ENCODE peak calls at places on chromosomes 7 and 10, in eight cellular contexts. E is upper lobe of right lung, D is pancreas, F is fibroblast of lung, O is H1, Q is mammary epithelial cell, V is Panc1, U is heart left ventricle. Z is an unnamed sample.

GRCh38 chr10:66941491-66941890 is 15.7 kb downstream of the LRRTM3 start:
- DNase-seq in E (no peak), D (no peak), F (no peak), O (no peak), Q (no peak), V (no peak), U (no peak), Z (no peak)

GRCh38 chr7:4245866-4246470 is 436.1 kb upstream of the FOXK1 start:
- DNase-seq in E (peak; percentile 32), D (no peak), F (no peak), O (no peak), Q (peak; percentile 45), V (no peak), U (no peak), Z (no peak)

GRCh38 chr7:23864984-23865383 is 155.0 kb downstream of the STK31 start:
- DNase-seq in E (no peak), D (no peak), F (peak; percentile 64), O (no peak), Q (peak; percentile 62), V (peak; percentile 25), U (no peak), Z (no peak)

GRCh38 chr10:113691381-113691780 is 11.7 kb downstream of the CASP7 start:
- DNase-seq in E (no peak), D (no peak), F (no peak), O (no peak), Q (no peak), V (no peak), U (no peak), Z (no peak)

GRCh38 chr10:79084012-79084971 is 15.5 kb downstream of the ZMIZ1 start:
- DNase-seq in E (peak; percentile 95), D (peak; percentile 89), F (peak; percentile 79), O (no peak), Q (peak; percentile 88), V (no peak), U (peak; percentile 95), Z (peak; percentile 94)

GRCh38 chr7:88314092-88314491 is 7.4 kb upstream of the STEAP4 start:
- DNase-seq in E (no peak), D (no peak), F (no peak), O (no peak), Q (no peak), V (no peak), U (no peak), Z (no peak)

GRCh38 chr7:79091661-79092060 is 361.8 kb downstream of the MAGI2 start:
- DNase-seq in E (no peak), D (no peak), F (peak; percentile 27), O (no peak), Q (peak; percentile 12), V (no peak), U (no peak), Z (no peak)

GRCh38 chr7:96299496-96299895 is 22.4 kb downstream of the SLC25A13 start:
- DNase-seq in E (no peak), D (no peak), F (peak; percentile 7), O (no peak), Q (no peak), V (no peak), U (no peak), Z (no peak)

GRCh38 chr10:124176309-124177179 is 83.1 kb upstream of the CHST15 start:
- DNase-seq in E (no peak), D (no peak), F (peak; percentile 90), O (peak; percentile 37), Q (no peak), V (no peak), U (no peak), Z (no peak)

GRCh38 chr10:34964166-34964800 is 125.9 kb downstream of the CUL2 start:
- DNase-seq in E (no peak), D (no peak), F (no peak), O (no peak), Q (no peak), V (no peak), U (no peak), Z (no peak)

GRCh38 chr10:48274636-48275035 is at the start of gene FRMPD2:
- DNase-seq in E (no peak), D (no peak), F (no peak), O (no peak), Q (no peak), V (no peak), U (no peak), Z (no peak)

GRCh38 chr7:114342431-114343181 is 72.0 kb upstream of the FOXP2 start:
- DNase-seq in E (no peak), D (no peak), F (no peak), O (no peak), Q (no peak), V (no peak), U (no peak), Z (no peak)

GRCh38 chr7:141477866-141478265 is 73.3 kb upstream of the AGK start:
- DNase-seq in E (no peak), D (no peak), F (peak; percentile 61), O (no peak), Q (no peak), V (no peak), U (peak; percentile 56), Z (peak; percentile 45)

GRCh38 chr7:147432068-147432467 is 1158.5 kb upstream of the C7orf33 start:
- DNase-seq in E (no peak), D (no peak), F (peak; percentile 3), O (no peak), Q (no peak), V (no peak), U (no peak), Z (no peak)

GRCh38 chr10:86371691-86372090 is 5.1 kb upstream of the GRID1 start:
- DNase-seq in E (peak; percentile 34), D (no peak), F (no peak), O (no peak), Q (no peak), V (no peak), U (no peak), Z (no peak)

GRCh38 chr7:44967571-44968446 is 11.0 kb downstream of the MYO1G start:
- DNase-seq in E (peak; percentile 62), D (peak; percentile 43), F (no peak), O (peak; percentile 72), Q (no peak), V (no peak), U (no peak), Z (no peak)
- TF ChIP-seq CTCF in E (peak; percentile 25), D (no peak), F (peak; percentile 26), O (peak; percentile 53), Q (no peak), V (peak; percentile 76), U (peak; percentile 37), Z (peak; percentile 40)

DNA sequence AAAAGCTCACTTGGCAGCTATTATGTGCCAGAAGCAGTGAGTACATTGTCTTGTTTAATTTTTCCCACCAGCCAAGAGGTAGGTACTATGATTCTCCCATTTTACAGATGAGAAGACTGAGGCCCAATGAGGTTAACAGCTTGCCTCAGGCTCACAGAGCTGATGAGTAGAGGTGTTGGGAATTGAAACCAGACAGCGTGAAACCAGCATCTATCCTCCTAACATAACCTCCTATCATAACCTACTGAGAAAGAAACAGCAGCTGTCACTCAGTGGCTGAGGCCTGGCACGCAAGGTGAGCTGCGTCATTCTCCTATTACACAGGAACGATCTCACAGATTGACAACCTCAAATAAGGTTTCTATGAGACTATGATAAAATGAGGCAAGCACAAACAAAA is 6.2 kb downstream of the PYROXD2 start:
- DNase-seq in E (no peak), D (no peak), F (no peak), O (no peak), Q (no peak), V (no peak), U (no peak), Z (no peak)
- H3K27ac ChIP-seq in E (no peak overlapping the region), D (no peak overlapping the region), F (no peak overlapping the region), O (no peak overlapping the region), Q (no peak overlapping the region), V (no peak overlapping the region), U (no peak overlapping the region), Z (no peak overlapping the region)

DNA sequence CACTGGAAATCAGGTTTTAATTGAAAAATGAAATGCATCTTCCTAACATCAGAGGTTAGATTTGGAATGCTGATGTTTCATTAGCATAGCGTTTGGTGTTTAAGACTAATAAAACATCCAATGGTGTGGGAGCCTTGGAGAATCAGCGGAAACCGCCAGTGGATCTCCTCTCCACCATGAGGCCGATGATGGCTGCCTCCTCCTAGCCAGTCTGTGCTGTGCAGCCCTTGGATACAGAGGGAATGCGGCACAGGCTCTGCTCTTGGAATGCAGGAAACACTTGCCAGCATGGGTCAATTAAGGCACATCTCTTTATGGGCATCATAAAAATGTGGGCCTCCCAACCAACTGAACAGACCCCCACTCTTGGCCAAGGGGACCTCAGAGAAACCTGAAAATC is 259.9 kb downstream of the GLRX3 start:
- DNase-seq in E (no peak), D (no peak), F (no peak), O (no peak), Q (no peak), V (no peak), U (no peak), Z (no peak)
- H3K9me3 ChIP-seq in E (peaks cover 11% of the 10 kb centered on the region), D (no peaks in the 10 kb centered on the region), F (no peaks in the 10 kb centered on the region), O (peaks cover 15% of the 10 kb centered on the region), Q (peaks cover 32% of the 10 kb centered on the region), V (no peaks in the 10 kb centered on the region), U (peaks cover 6% of the 10 kb centered on the region), Z (peaks cover 26% of the 10 kb centered on the region)

GRCh38 chr7:1395211-1396070 is 63.8 kb downstream of the MICALL2 start:
- DNase-seq in E (no peak), D (no peak), F (no peak), O (no peak), Q (no peak), V (no peak), U (no peak), Z (no peak)

GRCh38 chr7:1401011-1401410 is 58.3 kb downstream of the MICALL2 start:
- DNase-seq in E (no peak), D (no peak), F (no peak), O (no peak), Q (peak; percentile 36), V (no peak), U (no peak), Z (no peak)

GRCh38 chr7:1400351-1400750 is 58.9 kb downstream of the MICALL2 start:
- DNase-seq in E (no peak), D (no peak), F (no peak), O (no peak), Q (no peak), V (no peak), U (no peak), Z (no peak)

GRCh38 chr7:1396195-1396594 is 63.1 kb downstream of the MICALL2 start:
- DNase-seq in E (no peak), D (no peak), F (no peak), O (no peak), Q (no peak), V (no peak), U (no peak), Z (no peak)

DNA sequence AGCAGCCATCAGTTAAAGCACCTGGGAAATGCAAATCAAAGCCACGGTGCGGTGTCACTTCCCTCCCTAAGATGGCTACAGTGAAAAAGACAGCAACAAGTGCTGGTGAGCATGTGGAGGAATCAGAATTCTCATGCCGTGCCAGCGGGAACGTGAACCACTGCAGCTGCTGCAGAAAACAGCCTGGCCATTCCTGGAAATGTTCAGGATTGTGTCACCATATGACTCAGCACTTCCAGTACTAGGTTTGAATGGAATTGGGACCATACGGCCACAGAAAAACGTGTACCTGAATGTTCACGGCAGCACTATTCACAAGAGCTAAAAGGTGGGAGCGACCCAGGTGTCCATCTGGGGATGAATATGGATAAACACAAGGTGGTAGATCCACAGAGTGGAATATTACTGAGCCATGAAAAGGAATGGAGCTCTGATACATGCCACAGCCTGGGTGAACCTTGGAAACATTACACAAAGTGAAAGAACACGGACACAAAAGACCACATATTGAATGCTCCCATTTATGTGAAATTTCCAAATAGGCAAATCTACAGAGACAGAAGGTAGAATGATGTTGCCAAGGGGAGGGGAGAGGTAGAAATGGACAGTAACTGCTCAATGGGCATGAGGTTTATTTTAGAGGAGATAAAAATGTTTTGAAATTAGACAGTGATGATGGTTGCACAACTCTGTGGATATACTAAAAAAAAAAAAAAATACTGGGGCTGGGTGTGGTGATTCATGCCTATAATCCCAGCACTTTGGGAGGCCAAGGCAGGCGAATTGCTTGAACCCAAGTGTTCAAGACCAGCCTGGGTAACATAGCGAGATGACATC is 61.6 kb downstream of the MICALL2 start:
- DNase-seq in E (no peak), D (no peak), F (peak; percentile 76), O (no peak), Q (no peak), V (no peak), U (no peak), Z (no peak)
- TF ChIP-seq CTCF in E (no peak), D (no peak), F (no peak), O (no peak), Q (no peak), V (no peak), U (no peak), Z (no peak)